ENCODE peak calls at places on chromosome 20, in ten cellular contexts. E, I, C, V, A, G, M, H, W and Z are unnamed samples.

GRCh38 chr20:58774214-58774613 is 76.5 kb downstream of the GNAS-AS1 start:
- DNase-seq in G (no peak), E (no peak), I (no peak), W (no peak), V (no peak), A (no peak), H (no peak), C (peak), M (no peak), Z (peak)

GRCh38 chr20:6122111-6122872 is 538 bp downstream of the FERMT1 start:
- DNase-seq in H (peak), M (no peak), E (peak), C (no peak), I (peak), A (no peak), G (no peak), W (no peak), V (peak), Z (no peak)

GRCh38 chr20:58584051-58584824 is 66.8 kb upstream of the STX16 start:
- DNase-seq in H (no peak), E (no peak), V (no peak), M (no peak), G (no peak), W (no peak), A (no peak), I (no peak), C (no peak), Z (no peak)

GRCh38 chr20:60117040-60117439 is 158.8 kb downstream of the CDH26 start:
- DNase-seq in I (peak), C (no peak), W (no peak), G (no peak), M (no peak), V (no peak), H (peak), A (no peak), E (no peak), Z (no peak)

GRCh38 chr20:50333856-50334255 is 143.2 kb downstream of the CEBPB start:
- DNase-seq in G (no peak), H (peak), E (no peak), A (no peak), I (no peak), C (no peak), W (no peak), M (no peak), V (no peak), Z (no peak)

GRCh38 chr20:20138301-20139064 is 86.2 kb downstream of the CFAP61 start:
- DNase-seq in H (no peak), E (no peak), C (no peak), I (no peak), M (no peak), W (peak), G (no peak), A (no peak), V (no peak), Z (no peak)

GRCh38 chr20:36092424-36093024 is 62.0 kb upstream of the EPB41L1 start:
- DNase-seq in H (no peak), W (peak), A (peak), V (peak), C (peak), G (no peak), E (no peak), I (peak), M (no peak), Z (peak)

GRCh38 chr20:62367136-62367482 is at the start of gene LAMA5:
- DNase-seq in V (peak), A (peak), W (peak), M (no peak), H (no peak), C (no peak), E (peak), G (no peak), I (peak), Z (peak)

GRCh38 chr20:44651507-44652373 is at the start of gene ADA:
- DNase-seq in C (peak), E (peak), A (peak), M (no peak), H (peak), W (peak), V (peak), I (peak), G (no peak), Z (peak)

GRCh38 chr20:50336631-50337030 is 146.0 kb downstream of the CEBPB start:
- DNase-seq in H (peak), A (no peak), W (no peak), G (no peak), C (no peak), V (no peak), E (no peak), M (no peak), I (no peak), Z (no peak)

GRCh38 chr20:14361509-14362179 is 24.2 kb upstream of the FLRT3 start:
- DNase-seq in V (no peak), H (no peak), E (no peak), W (no peak), I (no peak), A (no peak), C (no peak), G (no peak), M (no peak), Z (no peak)

GRCh38 chr20:1491891-1492642 is 847 bp upstream of the SIRPB2 start:
- DNase-seq in H (no peak), I (peak), E (no peak), C (no peak), G (no peak), M (no peak), W (no peak), A (no peak), V (no peak), Z (no peak)

GRCh38 chr20:57160985-57161384 is 105.5 kb downstream of the BMP7 start:
- DNase-seq in G (no peak), C (no peak), M (no peak), E (no peak), H (no peak), I (no peak), W (no peak), V (no peak), A (no peak), Z (no peak)

GRCh38 chr20:57159945-57160610 is 106.4 kb downstream of the BMP7 start:
- DNase-seq in G (no peak), C (no peak), M (no peak), W (no peak), V (no peak), E (no peak), A (no peak), H (no peak), I (no peak), Z (no peak)

GRCh38 chr20:57161478-57162194 is 104.8 kb downstream of the BMP7 start:
- DNase-seq in H (no peak), C (no peak), A (no peak), M (no peak), I (no peak), V (no peak), G (no peak), E (no peak), W (no peak), Z (no peak)

GRCh38 chr20:57163041-57163440 is 103.4 kb downstream of the BMP7 start:
- DNase-seq in M (no peak), C (no peak), V (no peak), E (no peak), I (no peak), W (no peak), G (no peak), A (no peak), H (no peak), Z (no peak)

GRCh38 chr20:57162253-57162652 is 104.2 kb downstream of the BMP7 start:
- DNase-seq in M (no peak), E (no peak), I (no peak), H (no peak), C (no peak), A (no peak), G (no peak), V (no peak), W (no peak), Z (no peak)
- TF ChIP-seq CTCF in M (no peak), E (no peak), I (no peak), H (no peak), C (no peak), A (no peak), G (no peak), V (no peak), W (no peak), Z (no peak)

DNA sequence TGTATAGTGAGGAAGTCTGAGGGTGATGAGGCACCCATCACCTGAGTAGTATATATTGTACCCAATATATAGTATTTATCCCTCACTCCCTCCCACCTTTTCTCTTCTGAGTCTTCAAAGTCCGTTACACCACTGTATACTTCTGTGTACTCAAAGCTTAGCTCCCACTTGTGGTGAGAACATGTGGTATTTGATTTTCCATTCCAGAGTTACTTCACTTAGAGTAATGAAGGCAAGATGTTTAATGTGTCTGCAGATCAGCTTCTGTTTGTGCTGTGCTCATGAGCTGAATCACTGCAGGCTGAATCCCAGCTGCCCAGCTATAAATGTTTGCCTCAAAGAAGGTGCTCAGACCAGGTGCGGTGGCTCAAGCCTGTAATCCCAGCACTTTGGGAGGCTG is 139.3 kb upstream of the FOXA2 start:
- DNase-seq in E (no peak), M (no peak), G (no peak), H (peak), C (no peak), V (no peak), A (no peak), W (no peak), I (no peak), Z (no peak)
- TF ChIP-seq CTCF in E (no peak), M (no peak), G (no peak), H (peak), C (no peak), V (no peak), A (no peak), W (no peak), I (no peak), Z (no peak)

GRCh38 chr20:34083137-34083536 is 28.9 kb downstream of the EIF2S2 start:
- DNase-seq in E (no peak), M (peak), C (no peak), V (peak), W (peak), H (peak), I (no peak), A (peak), G (no peak), Z (peak)
- TF ChIP-seq CTCF in E (peak), M (no peak), C (peak), V (no peak), W (peak), H (peak), I (no peak), A (peak), G (no peak), Z (no peak)

GRCh38 chr20:56204206-56204605 is 44.3 kb upstream of the MC3R start:
- DNase-seq in I (no peak), G (no peak), E (no peak), W (no peak), A (no peak), H (no peak), C (no peak), V (no peak), M (no peak), Z (no peak)

GRCh38 chr20:56205350-56205749 is 43.2 kb upstream of the MC3R start:
- DNase-seq in A (no peak), G (no peak), M (no peak), H (no peak), E (no peak), W (no peak), V (no peak), C (no peak), I (no peak), Z (no peak)

GRCh38 chr20:56200456-56200855 is 48.1 kb upstream of the MC3R start:
- DNase-seq in E (peak), W (no peak), G (no peak), V (no peak), I (peak), A (no peak), M (no peak), H (peak), C (no peak), Z (no peak)

GRCh38 chr20:56207656-56208055 is 40.9 kb upstream of the MC3R start:
- DNase-seq in H (no peak), G (no peak), M (no peak), W (no peak), V (no peak), A (no peak), C (no peak), E (no peak), I (no peak), Z (no peak)

GRCh38 chr20:56202493-56203077 is 45.9 kb upstream of the MC3R start:
- DNase-seq in V (no peak), C (no peak), E (peak), H (peak), W (no peak), M (no peak), G (no peak), A (no peak), I (peak), Z (no peak)
- TF ChIP-seq CTCF in V (peak), C (peak), E (peak), H (peak), W (peak), M (no peak), G (no peak), A (peak), I (peak), Z (peak)